ENCODE peak calls at places on chromosomes 12 and 14, in six cellular contexts. K, E, A, J, Y and X are unnamed samples.
A peak's percentile ranks its signal among the peaks of the same experiment; 100 is the strongest.

GRCh38 chr12:51951843-51952722 is 584 bp downstream of the ACVR1B start:
- DNase-seq in K (no peak), E (no peak), A (no peak), J (peak; percentile 68), Y (no peak), X (no peak)

GRCh38 chr14:69979882-69980281 is 100.7 kb downstream of the SMOC1 start:
- DNase-seq in K (no peak), E (no peak), A (no peak), J (no peak), Y (no peak), X (no peak)

GRCh38 chr12:34208331-34209258 is 186.3 kb downstream of the ALG10 start:
- DNase-seq in K (no peak), E (no peak), A (no peak), J (no peak), Y (no peak), X (no peak)

GRCh38 chr12:27969011-27969900 is 3.3 kb downstream of the PTHLH start:
- DNase-seq in K (no peak), E (no peak), A (no peak), J (peak; percentile 69), Y (no peak), X (peak; percentile 19)

GRCh38 chr12:30953257-30953656 is 26.7 kb downstream of the TSPAN11 start:
- DNase-seq in K (no peak), E (no peak), A (no peak), J (no peak), Y (no peak), X (no peak)

GRCh38 chr12:90683871-90684270 is 271.1 kb downstream of the CCER1 start:
- DNase-seq in K (no peak), E (no peak), A (no peak), J (no peak), Y (no peak), X (no peak)

GRCh38 chr14:64109821-64110554 is 184.2 kb downstream of the ESR2 start:
- DNase-seq in K (no peak), E (no peak), A (no peak), J (no peak), Y (no peak), X (no peak)

GRCh38 chr12:50192908-50193307 is 25.7 kb upstream of the CERS5 start:
- DNase-seq in K (no peak), E (no peak), A (no peak), J (no peak), Y (no peak), X (no peak)

GRCh38 chr12:130633771-130634170 is 82.3 kb downstream of the RIMBP2 start:
- DNase-seq in K (no peak), E (no peak), A (no peak), J (peak; percentile 73), Y (no peak), X (no peak)

GRCh38 chr14:50772361-50772760 is 58.6 kb downstream of the NIN start:
- DNase-seq in K (no peak), E (no peak), A (no peak), J (no peak), Y (no peak), X (no peak)

GRCh38 chr12:46373303-46374182 is 970 bp upstream of the SLC38A2 start:
- DNase-seq in K (peak; percentile 72), E (no peak), A (no peak), J (peak; percentile 83), Y (peak; percentile 43), X (peak; percentile 73)

GRCh38 chr14:24190416-24190815 is 1.8 kb upstream of the IPO4 start:
- DNase-seq in K (no peak), E (no peak), A (no peak), J (no peak), Y (no peak), X (no peak)

GRCh38 chr12:84131076-84131475 is 781.5 kb downstream of the SLC6A15 start:
- DNase-seq in K (no peak), E (no peak), A (no peak), J (no peak), Y (no peak), X (no peak)

GRCh38 chr12:76670776-76671175 is 93.1 kb upstream of the ZDHHC17 start:
- DNase-seq in K (no peak), E (no peak), A (no peak), J (no peak), Y (no peak), X (no peak)

GRCh38 chr12:76669981-76670380 is 93.9 kb upstream of the ZDHHC17 start:
- DNase-seq in K (no peak), E (no peak), A (no peak), J (no peak), Y (no peak), X (no peak)

GRCh38 chr12:76664731-76665130 is 99.2 kb upstream of the ZDHHC17 start:
- DNase-seq in K (no peak), E (no peak), A (no peak), J (no peak), Y (no peak), X (no peak)

DNA sequence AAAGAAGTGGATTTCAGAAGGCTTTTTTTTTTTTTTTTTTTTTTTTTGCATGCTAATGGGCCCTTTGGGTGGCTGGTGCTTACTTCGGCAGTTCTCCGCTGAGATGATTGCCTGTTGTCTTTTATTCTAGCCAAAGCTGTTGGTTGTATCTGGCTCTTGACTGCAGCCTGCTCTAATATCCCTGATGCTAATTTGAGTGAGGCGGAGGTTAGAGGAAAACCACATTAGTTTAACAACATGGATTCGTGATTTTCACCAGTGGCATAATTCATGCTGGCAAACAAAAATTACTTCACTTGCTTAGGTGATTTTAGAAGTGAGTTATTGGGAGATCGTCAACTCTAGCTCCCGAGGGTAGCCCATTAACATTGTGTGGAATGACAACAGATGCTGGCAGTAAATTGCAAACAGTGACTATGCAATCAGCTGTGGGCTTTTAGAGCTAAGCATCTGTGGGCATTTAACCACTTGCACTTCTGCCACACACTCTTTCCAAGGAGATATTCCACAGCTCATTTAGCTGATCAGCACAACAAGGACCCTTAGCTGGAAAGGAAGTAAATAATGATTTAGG is 97.6 kb upstream of the ZDHHC17 start:
- DNase-seq in K (no peak), E (no peak), A (no peak), J (no peak), Y (no peak), X (no peak)
- TF ChIP-seq JUND in K (no peak), E (no peak), A (no peak), J (no peak), Y (no peak), X (no peak)

GRCh38 chr14:93982684-93983007 is 6.3 kb upstream of the ASB2 start:
- DNase-seq in K (no peak), E (no peak), A (no peak), J (no peak), Y (no peak), X (no peak)

GRCh38 chr14:93987376-93987775 is 9.7 kb upstream of the CCDC197 start:
- DNase-seq in K (no peak), E (no peak), A (no peak), J (no peak), Y (no peak), X (no peak)

GRCh38 chr14:93984070-93984469 is 7.7 kb upstream of the ASB2 start:
- DNase-seq in K (no peak), E (no peak), A (no peak), J (no peak), Y (no peak), X (no peak)

GRCh38 chr14:93986972-93987371 is 10.1 kb upstream of the CCDC197 start:
- DNase-seq in K (no peak), E (no peak), A (no peak), J (no peak), Y (no peak), X (peak; percentile 34)

DNA sequence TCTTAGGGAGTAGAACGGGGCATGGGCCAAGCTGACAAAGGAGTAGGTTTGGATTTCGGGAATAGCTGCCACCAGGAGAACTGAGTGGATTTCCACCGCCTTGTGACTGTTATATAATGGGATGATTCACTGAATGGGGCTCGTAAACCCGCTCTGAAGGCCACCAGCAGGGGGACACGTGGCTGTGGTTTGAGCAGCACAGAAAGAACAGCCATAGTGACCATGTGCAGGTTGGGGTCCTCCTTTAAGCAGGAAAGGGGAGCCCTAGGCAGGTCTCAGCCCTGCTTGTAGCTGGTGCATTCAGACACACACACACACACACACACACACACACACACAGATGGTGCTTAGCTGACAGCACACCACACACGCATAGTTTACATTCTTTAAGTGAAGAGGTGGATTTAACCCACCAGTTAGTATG is 8.6 kb upstream of the ASB2 start:
- DNase-seq in K (peak; percentile 77), E (peak; percentile 60), A (no peak), J (peak; percentile 65), Y (peak; percentile 32), X (peak; percentile 52)
- TF ChIP-seq JUND in K (peak; percentile 78), E (peak; percentile 42), A (no peak), J (no peak), Y (no peak), X (no peak)

GRCh38 chr12:129237881-129238280 is 384.6 kb downstream of the GLT1D1 start:
- DNase-seq in K (no peak), E (no peak), A (no peak), J (no peak), Y (no peak), X (no peak)
- TF ChIP-seq JUND in K (no peak), E (no peak), A (no peak), J (no peak), Y (no peak), X (no peak)

GRCh38 chr14:89089330-89089729 is 264.9 kb downstream of the TTC8 start:
- DNase-seq in K (peak; percentile 9), E (no peak), A (no peak), J (no peak), Y (no peak), X (no peak)

GRCh38 chr14:89086060-89086382 is 261.6 kb downstream of the TTC8 start:
- DNase-seq in K (no peak), E (no peak), A (no peak), J (no peak), Y (no peak), X (no peak)

GRCh38 chr14:89085154-89086059 is 261.0 kb downstream of the TTC8 start:
- DNase-seq in K (no peak), E (no peak), A (no peak), J (no peak), Y (no peak), X (no peak)
- TF ChIP-seq JUND in K (no peak), E (no peak), A (no peak), J (no peak), Y (no peak), X (no peak)

GRCh38 chr14:101713641-101714349 is 47.7 kb upstream of the PPP2R5C start:
- DNase-seq in K (no peak), E (no peak), A (no peak), J (no peak), Y (peak; percentile 41), X (no peak)
- TF ChIP-seq JUND in K (no peak), E (no peak), A (no peak), J (no peak), Y (no peak), X (no peak)